ENCODE peak calls at places on chromosomes 13 and 19, in six cellular contexts. T is BJ, H is endodermal cell, R is dorsolateral prefrontal cortex, A is AG04450, N is choroid plexus epithelial cell. O is an unnamed sample.

GRCh38 chr13:59266478-59267063 is 897.2 kb downstream of the DIAPH3 start:
- DNase-seq in H (no peak), T (no peak), A (no peak), R (no peak), N (peak), O (peak)

GRCh38 chr19:48296963-48297734 is 27.3 kb downstream of the ZNF114 start:
- DNase-seq in N (no peak), A (no peak), R (no peak), T (no peak), H (peak), O (no peak)

GRCh38 chr19:56547535-56547934 is 8.8 kb downstream of the ZFP28 start:
- DNase-seq in N (no peak), H (peak), A (no peak), T (no peak), R (no peak), O (no peak)

GRCh38 chr13:28049880-28050871 is 50.2 kb downstream of the FLT3 start:
- DNase-seq in A (no peak), T (no peak), N (no peak), R (no peak), H (peak), O (no peak)

GRCh38 chr19:44824758-44825157 is 15.9 kb downstream of the BCAM start:
- DNase-seq in A (no peak), T (no peak), R (no peak), N (peak), H (no peak), O (no peak)

GRCh38 chr13:45441633-45442032 is 23.1 kb upstream of the COG3 start:
- DNase-seq in A (no peak), R (no peak), H (no peak), T (no peak), N (peak), O (peak)

GRCh38 chr19:43639507-43640423 is at the start of gene CADM4:
- DNase-seq in A (no peak), R (peak), T (no peak), H (peak), N (no peak), O (no peak)

GRCh38 chr13:43390101-43390500 is 366.7 kb downstream of the DNAJC15 start:
- DNase-seq in N (peak), H (no peak), T (no peak), R (no peak), A (no peak), O (no peak)

GRCh38 chr19:3324405-3324856 is 42.0 kb upstream of the NFIC start:
- DNase-seq in R (no peak), T (no peak), A (no peak), H (peak), N (no peak), O (peak)

GRCh38 chr13:42330991-42331390 is 59.0 kb downstream of the AKAP11 start:
- DNase-seq in R (no peak), T (no peak), H (no peak), N (peak), A (no peak), O (peak)

GRCh38 chr13:42329239-42329638 is 57.3 kb downstream of the AKAP11 start:
- DNase-seq in A (no peak), R (no peak), T (no peak), H (no peak), N (no peak), O (no peak)

GRCh38 chr13:42337808-42338600 is 66.1 kb downstream of the AKAP11 start:
- DNase-seq in R (no peak), N (peak), A (no peak), H (no peak), T (no peak), O (no peak)

GRCh38 chr13:42334329-42334706 is 62.4 kb downstream of the AKAP11 start:
- DNase-seq in H (peak), N (no peak), T (no peak), R (no peak), A (no peak), O (no peak)

GRCh38 chr13:42333613-42334328 is 61.8 kb downstream of the AKAP11 start:
- DNase-seq in R (no peak), H (peak), A (no peak), T (no peak), N (peak), O (peak)
- TF ChIP-seq CTCF in R (no peak), H (peak), A (peak), T (no peak), N (peak), O (peak)

DNA sequence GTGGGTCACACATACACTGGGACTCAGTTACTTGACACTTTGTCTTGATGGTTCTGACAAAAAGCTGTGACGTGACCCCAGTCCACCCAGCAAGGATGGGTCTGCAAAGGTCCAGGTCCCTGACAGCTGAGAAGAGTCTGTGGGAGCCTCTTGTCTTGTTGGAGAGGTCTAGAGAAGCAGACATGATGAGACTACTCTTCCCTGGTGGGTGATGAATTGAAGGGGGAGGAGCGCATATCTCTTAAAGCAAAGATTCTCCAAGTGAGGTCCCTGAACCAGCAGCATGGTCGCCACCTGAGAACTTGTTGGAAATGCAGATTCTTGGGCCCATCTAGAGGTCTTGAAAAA is 78.5 kb upstream of the MEDAG start:
- DNase-seq in A (no peak), N (no peak), H (peak), R (no peak), T (no peak), O (no peak)
- H3K4me3 ChIP-seq in A (no peak), N (no peak), H (no peak), R (no peak), T (no peak), O (no peak)

GRCh38 chr19:41999878-42000208 is 5.8 kb upstream of the ATP1A3 start:
- DNase-seq in A (no peak), N (no peak), T (no peak), R (no peak), H (no peak), O (no peak)

GRCh38 chr19:41997851-41998229 is 3.8 kb upstream of the ATP1A3 start:
- DNase-seq in H (peak), A (no peak), N (no peak), T (no peak), R (peak), O (no peak)

GRCh38 chr19:41998246-41999020 is 4.4 kb upstream of the ATP1A3 start:
- DNase-seq in R (peak), H (peak), T (no peak), N (peak), A (no peak), O (peak)

GRCh38 chr19:41997121-41997850 is 3.3 kb upstream of the ATP1A3 start:
- DNase-seq in R (peak), A (no peak), N (peak), H (peak), T (no peak), O (peak)

GRCh38 chr19:41999071-41999877 is 5.2 kb upstream of the ATP1A3 start:
- DNase-seq in R (no peak), T (no peak), A (no peak), N (no peak), H (peak), O (no peak)
- TF ChIP-seq CTCF in R (no peak), T (no peak), A (no peak), N (no peak), H (no peak), O (no peak)

GRCh38 chr13:23952796-23953195 is 55.5 kb upstream of the C1QTNF9B start:
- DNase-seq in R (no peak), N (no peak), A (no peak), H (no peak), T (no peak), O (no peak)

GRCh38 chr13:23950736-23951510 is 53.6 kb upstream of the C1QTNF9B start:
- DNase-seq in T (no peak), N (no peak), R (no peak), A (no peak), H (no peak), O (no peak)

GRCh38 chr13:23956106-23956505 is 58.8 kb upstream of the C1QTNF9B start:
- DNase-seq in N (peak), R (no peak), T (no peak), H (no peak), A (no peak), O (peak)

GRCh38 chr13:23953860-23954512 is 56.7 kb upstream of the C1QTNF9B start:
- DNase-seq in T (no peak), N (no peak), H (no peak), R (no peak), A (no peak), O (no peak)

GRCh38 chr13:23955064-23955463 is 57.8 kb upstream of the C1QTNF9B start:
- DNase-seq in N (no peak), H (no peak), T (no peak), A (no peak), R (no peak), O (no peak)
- H3K4me3 ChIP-seq in N (no peak), H (no peak), T (no peak), A (no peak), R (no peak), O (no peak)

DNA sequence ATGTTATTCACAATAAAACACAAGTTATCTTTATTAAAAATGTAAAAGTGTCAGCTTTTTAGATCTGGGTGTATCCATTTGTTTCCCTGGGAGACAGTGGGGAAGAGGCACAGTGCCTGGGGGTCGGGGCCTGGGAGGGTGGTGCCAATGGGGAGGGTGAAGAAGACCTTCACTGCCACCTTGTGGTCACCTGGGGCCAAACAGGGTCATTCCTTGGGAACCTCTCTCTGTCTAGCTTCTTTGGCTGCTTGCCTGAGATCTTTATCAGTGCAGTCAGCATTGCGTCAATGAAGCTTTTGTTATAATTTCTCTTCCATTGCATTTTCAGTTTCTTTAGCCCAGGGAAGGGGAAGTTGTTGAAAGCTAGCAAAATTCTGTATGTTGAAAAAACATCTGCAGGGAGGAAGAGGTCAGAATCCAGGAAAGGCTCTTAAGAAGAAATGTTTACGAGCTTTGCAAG is 39.1 kb downstream of the PCDH8 start:
- DNase-seq in T (no peak), N (peak), H (peak), R (peak), A (no peak), O (peak)
- TF ChIP-seq CTCF in T (peak), N (peak), H (peak), R (peak), A (peak), O (peak)

DNA sequence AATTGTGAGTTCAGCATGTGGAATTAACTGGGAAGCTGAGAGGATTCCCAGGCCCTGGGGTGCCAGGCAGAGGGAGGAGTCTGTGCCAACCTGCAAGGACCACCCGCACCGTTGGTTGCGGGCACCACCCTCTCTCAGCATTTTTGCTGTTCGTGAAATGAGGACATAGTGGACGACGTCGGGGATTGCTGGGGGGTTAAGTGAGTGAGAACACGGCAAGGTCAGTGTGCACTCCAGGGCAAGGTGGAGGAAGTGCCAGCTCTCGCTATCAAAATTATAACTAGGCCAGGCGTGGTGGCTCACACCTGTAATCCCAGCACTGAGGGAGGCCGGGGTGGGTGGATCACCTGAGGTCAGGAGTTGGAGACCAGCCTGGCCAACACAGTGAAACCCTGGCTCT is 2.2 kb downstream of the FXYD3 start:
- DNase-seq in T (no peak), H (no peak), R (no peak), A (no peak), N (no peak), O (no peak)
- H3K4me3 ChIP-seq in T (no peak), H (no peak), R (no peak), A (no peak), N (no peak), O (no peak)

DNA sequence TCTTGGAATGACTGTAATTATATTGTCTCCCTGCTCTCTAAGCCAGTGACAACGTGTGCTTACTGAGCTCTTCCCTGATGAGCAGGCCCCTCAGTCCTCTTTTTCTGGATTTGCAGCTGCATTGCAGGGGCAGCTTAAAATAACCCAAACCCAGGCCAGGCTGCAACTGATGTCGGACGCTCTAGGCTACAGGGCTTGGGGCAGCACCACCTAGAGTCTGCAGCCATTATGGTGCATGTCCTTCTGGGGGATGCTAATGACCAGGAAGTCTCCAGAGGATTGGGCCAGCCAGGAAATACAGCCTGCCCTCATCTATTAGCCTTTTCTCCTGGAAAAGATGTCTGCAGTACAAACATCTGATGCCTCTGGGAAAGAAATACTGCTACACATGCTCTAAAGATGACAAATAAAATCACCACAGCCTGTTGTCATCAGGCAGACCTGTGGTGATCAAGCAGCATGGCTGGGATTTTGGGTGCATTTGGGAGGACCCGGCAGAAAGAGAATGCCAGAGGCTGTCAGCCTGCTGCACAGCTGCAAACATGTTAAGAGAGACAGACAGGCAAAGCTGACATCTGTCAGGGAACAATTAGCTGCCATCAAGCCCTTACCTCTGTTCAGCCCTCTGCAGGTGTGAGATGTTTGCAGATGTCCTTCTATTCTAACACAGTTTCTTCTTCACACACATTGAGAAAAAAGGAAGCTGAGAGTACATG is 51.8 kb downstream of the CCDC70 start:
- DNase-seq in T (no peak), H (peak), R (no peak), A (no peak), N (no peak), O (no peak)
- TF ChIP-seq CTCF in T (no peak), H (peak), R (peak), A (no peak), N (peak), O (no peak)

O was measured in fibroblast of pulmonary artery.